ENCODE peak calls at places on chromosomes 12 and 14, in four cellular contexts. P is heart right ventricle; R is naive thymus-derived CD4-positive, alpha-beta T cell; U is cardiac muscle cell. B is an unnamed sample.

GRCh38 chr14:106691601-106692291 is 1165.4 kb downstream of the TMEM121 start:
- DNase-seq in U (no peak), R (peak), P (peak), B (peak)

GRCh38 chr14:31291210-31291609 is 83.6 kb upstream of the HECTD1 start:
- DNase-seq in U (no peak), R (no peak), P (no peak), B (no peak)

GRCh38 chr14:98093111-98093510 is 1178.9 kb downstream of the BCL11B start:
- DNase-seq in P (no peak), U (no peak), R (no peak), B (no peak)

GRCh38 chr12:55830601-55831406 is 1.4 kb upstream of the DNAJC14 start:
- DNase-seq in R (peak), U (peak), P (peak), B (no peak)

GRCh38 chr14:36035675-36036074 is 140.8 kb downstream of the PTCSC3 start:
- DNase-seq in U (no peak), R (no peak), P (no peak), B (no peak)

GRCh38 chr14:100544506-100545141 is 42.6 kb downstream of the BEGAIN start:
- DNase-seq in U (no peak), P (no peak), R (no peak), B (no peak)

GRCh38 chr14:35046751-35047536 is 872 bp downstream of the FAM177A1 start:
- DNase-seq in U (no peak), R (no peak), P (peak), B (no peak)

GRCh38 chr12:63410197-63410596 is 258.1 kb downstream of the DPY19L2 start:
- DNase-seq in R (no peak), U (no peak), P (no peak), B (no peak)

GRCh38 chr14:99382781-99383456 is 97.7 kb downstream of the SETD3 start:
- DNase-seq in U (no peak), R (no peak), P (no peak), B (no peak)

GRCh38 chr14:58865520-58866281 is 227.9 kb downstream of the DACT1 start:
- DNase-seq in U (no peak), R (no peak), P (no peak), B (no peak)

GRCh38 chr14:33714527-33715222 is 236.2 kb downstream of the EGLN3 start:
- DNase-seq in P (no peak), R (no peak), U (no peak), B (no peak)

GRCh38 chr12:44749566-44749965 is 126.5 kb downstream of the NELL2 start:
- DNase-seq in U (no peak), R (no peak), P (no peak), B (no peak)

GRCh38 chr12:103547929-103548328 is 39.1 kb upstream of the STAB2 start:
- DNase-seq in R (no peak), P (no peak), U (no peak), B (no peak)

GRCh38 chr14:25516838-25517237 is 466.9 kb upstream of the STXBP6 start:
- DNase-seq in U (no peak), P (no peak), R (no peak), B (no peak)

GRCh38 chr12:132366341-132366861 is 37.0 kb upstream of the GALNT9 start:
- DNase-seq in P (no peak), R (no peak), U (no peak), B (no peak)

GRCh38 chr12:64256166-64256800 is 34.2 kb upstream of the KICS2 start:
- DNase-seq in P (peak), U (peak), R (no peak), B (no peak)

GRCh38 chr12:122862872-122863701 is 27.8 kb downstream of the HIP1R start:
- DNase-seq in P (no peak), R (no peak), U (no peak), B (no peak)

GRCh38 chr12:112858776-112859175 is 48.0 kb upstream of the OAS1 start:
- DNase-seq in U (no peak), P (no peak), R (no peak), B (no peak)

GRCh38 chr14:100740931-100741330 is 14.2 kb downstream of the DLK1 start:
- DNase-seq in U (no peak), P (no peak), R (no peak), B (no peak)

GRCh38 chr12:24879644-24880043 is 69.3 kb downstream of the BCAT1 start:
- DNase-seq in P (no peak), R (no peak), U (no peak), B (no peak)

GRCh38 chr12:112308652-112309051 is 73.6 kb downstream of the HECTD4 start:
- DNase-seq in P (no peak), R (no peak), U (no peak), B (no peak)

GRCh38 chr14:51424569-51425251 is 184.7 kb downstream of the TMX1 start:
- DNase-seq in R (no peak), U (no peak), P (peak), B (no peak)

GRCh38 chr14:55212611-55213010 is 21.2 kb upstream of the DLGAP5 start:
- DNase-seq in U (no peak), R (no peak), P (no peak), B (no peak)

GRCh38 chr14:73283592-73284379 is 46.5 kb downstream of the PAPLN start:
- DNase-seq in P (no peak), R (no peak), U (peak), B (no peak)

GRCh38 chr12:115375188-115375991 is 691.4 kb upstream of the TBX3 start:
- DNase-seq in R (no peak), P (no peak), U (no peak), B (no peak)

GRCh38 chr14:88522393-88522792 is 32.4 kb downstream of the PTPN21 start:
- DNase-seq in U (no peak), R (no peak), P (no peak), B (no peak)
- H3K4me3 ChIP-seq in U (no peak), R (no peak), P (no peak), B (no peak)

GRCh38 chr14:75310295-75311059 is 31.8 kb downstream of the FOS start:
- DNase-seq in R (no peak), U (no peak), P (peak), B (no peak)
- H3K4me3 ChIP-seq in R (no peak), U (no peak), P (no peak), B (no peak)

GRCh38 chr12:14959916-14960315 is 1.5 kb downstream of the ARHGDIB start:
- DNase-seq in U (no peak), R (no peak), P (no peak), B (no peak)

GRCh38 chr12:14960548-14961465 is 594 bp downstream of the ARHGDIB start:
- DNase-seq in U (no peak), R (peak), P (peak), B (peak)

GRCh38 chr12:14962180-14962579 is 779 bp upstream of the ARHGDIB start:
- DNase-seq in P (no peak), U (no peak), R (no peak), B (no peak)

GRCh38 chr12:14962797-14963196 is 1.4 kb upstream of the ARHGDIB start:
- DNase-seq in R (no peak), P (no peak), U (no peak), B (no peak)

DNA sequence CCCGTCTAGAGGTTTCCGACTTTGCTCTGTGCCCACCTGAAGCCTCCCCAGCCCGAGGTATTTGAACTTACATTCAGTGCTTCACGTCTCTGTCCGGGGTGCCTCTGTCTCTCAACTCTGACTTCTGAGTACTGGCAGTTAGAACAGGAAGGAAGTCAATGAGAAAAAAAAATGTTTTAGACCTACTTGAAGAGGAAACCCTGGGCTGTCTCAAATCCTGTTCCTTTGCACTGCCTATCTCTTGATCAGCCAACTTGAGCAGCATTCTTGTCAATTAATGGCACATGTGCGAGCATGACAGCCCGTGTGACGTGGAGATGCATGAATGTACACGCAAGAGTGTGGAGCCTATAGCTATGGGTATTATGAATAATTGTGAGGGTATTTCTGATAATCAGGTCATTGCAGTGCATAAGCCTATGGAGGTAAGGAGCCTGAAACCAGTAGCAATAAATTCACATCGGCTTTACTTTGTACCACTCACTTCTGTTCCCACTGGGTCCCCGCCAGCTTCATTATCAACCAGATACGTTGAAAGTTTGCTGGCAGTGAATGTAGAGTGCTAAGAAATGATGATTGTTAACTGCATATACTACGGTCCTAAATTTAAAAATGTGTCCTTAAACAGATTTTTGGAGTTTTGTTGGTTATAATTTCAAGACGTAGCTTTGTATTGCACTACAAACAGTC is at the start of gene ARHGDIB:
- DNase-seq in U (no peak), R (peak), P (peak), B (peak)
- H3K4me3 ChIP-seq in U (no peak), R (peak), P (peak), B (peak)

DNA sequence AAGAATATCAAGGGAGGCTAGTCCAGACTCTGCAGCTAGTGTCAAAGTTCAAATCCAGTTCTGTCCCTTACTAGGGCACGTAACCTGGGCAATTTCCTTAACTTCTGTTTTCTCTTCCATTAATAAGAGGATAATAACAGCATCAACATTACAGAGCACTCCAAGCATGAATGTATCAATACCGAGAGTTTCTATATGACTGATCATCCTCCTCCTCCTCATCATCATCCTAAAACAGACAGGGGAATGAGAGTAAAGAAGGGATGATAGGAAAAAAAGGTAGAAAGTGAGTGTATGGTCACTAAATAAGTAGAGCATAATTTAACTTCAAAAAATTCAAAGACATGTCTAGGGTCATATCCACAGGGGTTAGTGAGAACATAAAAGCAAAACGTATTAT is 171.4 kb downstream of the NDUFA12 start:
- DNase-seq in P (no peak), U (no peak), R (no peak), B (no peak)
- H3K4me3 ChIP-seq in P (no peak), U (no peak), R (no peak), B (no peak)

GRCh38 chr12:88113871-88114270 is 28.0 kb downstream of the CEP290 start:
- DNase-seq in R (no peak), U (no peak), P (no peak), B (no peak)

GRCh38 chr12:88108021-88108420 is 33.9 kb downstream of the CEP290 start:
- DNase-seq in P (no peak), R (no peak), U (no peak), B (no peak)

GRCh38 chr12:88111074-88111652 is 30.7 kb downstream of the CEP290 start:
- DNase-seq in U (peak), R (no peak), P (no peak), B (no peak)
- H3K4me3 ChIP-seq in U (no peak), R (no peak), P (no peak), B (no peak)

GRCh38 chr14:101780390-101780789 is 18.9 kb downstream of the PPP2R5C start:
- DNase-seq in U (no peak), R (no peak), P (no peak), B (no peak)

GRCh38 chr14:101784631-101785030 is 23.1 kb downstream of the PPP2R5C start:
- DNase-seq in U (no peak), P (no peak), R (no peak), B (no peak)

GRCh38 chr14:101783260-101784016 is 21.9 kb downstream of the PPP2R5C start:
- DNase-seq in P (no peak), R (no peak), U (no peak), B (no peak)

GRCh38 chr14:101781240-101782061 is 19.9 kb downstream of the PPP2R5C start:
- DNase-seq in R (peak), P (no peak), U (peak), B (no peak)

DNA sequence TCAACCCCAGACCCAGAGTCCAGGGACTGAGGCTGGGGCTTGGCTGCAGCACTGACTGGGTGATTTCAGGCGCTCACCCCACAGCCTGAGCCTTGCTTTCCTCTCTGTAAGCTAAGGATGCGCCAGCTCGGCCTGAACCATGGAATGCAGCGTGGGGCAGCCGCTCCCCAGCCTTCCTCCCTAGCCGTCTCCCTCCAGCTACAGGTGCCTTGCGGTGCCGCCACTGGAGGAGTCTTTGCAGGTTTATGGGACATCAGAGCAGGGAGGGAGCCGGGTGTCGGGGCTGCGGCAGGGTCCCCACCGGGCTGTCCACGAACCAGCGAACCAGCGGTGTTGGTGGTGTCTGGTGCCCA is 19.4 kb downstream of the PPP2R5C start:
- DNase-seq in U (peak), P (no peak), R (no peak), B (no peak)
- H3K4me3 ChIP-seq in U (peak), P (peak), R (peak), B (peak)

GRCh38 chr14:75605916-75606315 is 27.5 kb downstream of the FLVCR2 start:
- DNase-seq in U (no peak), R (no peak), P (no peak), B (no peak)
- H3K4me3 ChIP-seq in U (no peak), R (no peak), P (no peak), B (no peak)